ENCODE peak calls at places on chromosomes 1 and 21, in six cellular contexts. Q is A549, B is SK-N-SH, X is HepG2, J is GM12878, L is H1. O is an unnamed sample.

GRCh38 chr21:41927727-41928409 is 25.9 kb downstream of the C2CD2 start:
- DNase-seq in J (no peak), X (no peak), Q (no peak), L (no peak), B (no peak), O (no peak)

GRCh38 chr21:27406297-27407009 is 439.6 kb upstream of the ADAMTS5 start:
- DNase-seq in J (no peak), L (no peak), Q (no peak), X (no peak), B (peak), O (no peak)

GRCh38 chr1:50633465-50633864 is 210.2 kb upstream of the DMRTA2 start:
- DNase-seq in X (peak), B (peak), J (no peak), L (no peak), Q (no peak), O (no peak)

GRCh38 chr1:223403184-223403815 is 10.1 kb downstream of the CCDC185 start:
- DNase-seq in Q (no peak), L (no peak), X (no peak), J (no peak), B (no peak), O (peak)

GRCh38 chr1:22207605-22208264 is 64.8 kb upstream of the WNT4 start:
- DNase-seq in J (no peak), X (no peak), L (no peak), B (peak), Q (no peak), O (no peak)

GRCh38 chr1:182056596-182057366 is 4.7 kb downstream of the ZNF648 start:
- DNase-seq in L (no peak), X (no peak), J (no peak), Q (no peak), B (no peak), O (no peak)

GRCh38 chr1:54153548-54154439 is 994 bp upstream of the CDCP2 start:
- DNase-seq in B (no peak), L (peak), J (no peak), Q (no peak), X (peak), O (no peak)

GRCh38 chr1:180521474-180522203 is 19.3 kb upstream of the ACBD6 start:
- DNase-seq in X (peak), Q (peak), J (no peak), B (no peak), L (no peak), O (no peak)

GRCh38 chr1:183039985-183040447 is 16.8 kb downstream of the LAMC1 start:
- DNase-seq in B (no peak), X (no peak), J (no peak), L (no peak), Q (no peak), O (no peak)

GRCh38 chr1:163013826-163014600 is 55.1 kb upstream of the RGS4 start:
- DNase-seq in B (no peak), L (no peak), J (no peak), X (no peak), Q (no peak), O (no peak)

GRCh38 chr1:39183503-39184353 is 20.8 kb upstream of the MACF1 start:
- DNase-seq in X (peak), L (peak), J (no peak), Q (peak), B (no peak), O (peak)

GRCh38 chr1:58584082-58584895 is 7.2 kb upstream of the TACSTD2 start:
- DNase-seq in L (no peak), Q (peak), J (no peak), B (no peak), X (peak), O (peak)

GRCh38 chr21:28294046-28294445 is 698.6 kb downstream of the LTN1 start:
- DNase-seq in X (no peak), B (no peak), J (no peak), L (no peak), Q (no peak), O (no peak)

GRCh38 chr1:24501371-24502167 is 1.1 kb upstream of the RCAN3 start:
- DNase-seq in J (no peak), L (no peak), X (no peak), Q (peak), B (no peak), O (peak)

GRCh38 chr1:4344065-4344753 is 310.2 kb upstream of the AJAP1 start:
- DNase-seq in X (no peak), L (no peak), J (peak), Q (no peak), B (no peak), O (no peak)

GRCh38 chr1:102897537-102897936 is 210.8 kb downstream of the COL11A1 start:
- DNase-seq in B (no peak), X (no peak), L (no peak), Q (peak), J (no peak), O (no peak)

GRCh38 chr1:115233598-115233997 is 104.5 kb downstream of the NGF start:
- DNase-seq in X (no peak), B (no peak), J (no peak), Q (no peak), L (no peak), O (no peak)

GRCh38 chr1:101109791-101110190 is 84.2 kb upstream of the DPH5 start:
- DNase-seq in J (no peak), X (no peak), Q (no peak), B (no peak), L (no peak), O (no peak)

GRCh38 chr1:108125312-108126138 is 74.6 kb downstream of the SLC25A24 start:
- DNase-seq in B (peak), J (peak), L (peak), X (peak), Q (peak), O (peak)

GRCh38 chr1:39391741-39392679 is 99.4 kb upstream of the BMP8A start:
- DNase-seq in X (peak), B (no peak), L (no peak), Q (peak), J (no peak), O (peak)

GRCh38 chr1:175679931-175680652 is 63.3 kb downstream of the TNR start:
- DNase-seq in X (no peak), L (no peak), J (no peak), Q (no peak), B (no peak), O (no peak)

GRCh38 chr1:235901461-235901860 is 34.8 kb upstream of the LYST start:
- DNase-seq in J (no peak), L (no peak), Q (no peak), X (no peak), B (no peak), O (no peak)

GRCh38 chr1:113683384-113684152 is 75.7 kb downstream of the PHTF1 start:
- DNase-seq in J (no peak), X (no peak), L (no peak), Q (no peak), B (no peak), O (no peak)

GRCh38 chr1:2391034-2391384 is 345 bp downstream of the MORN1 start:
- DNase-seq in Q (no peak), B (peak), J (no peak), X (no peak), L (peak), O (peak)

GRCh38 chr1:171226757-171227370 is 21.4 kb upstream of the FMO1 start:
- DNase-seq in L (no peak), B (peak), J (peak), Q (peak), X (peak), O (peak)

GRCh38 chr1:113675299-113675698 is 84.0 kb downstream of the PHTF1 start:
- DNase-seq in X (no peak), J (no peak), Q (peak), L (no peak), B (no peak), O (no peak)

GRCh38 chr1:208476825-208477170 is 232.6 kb upstream of the PLXNA2 start:
- DNase-seq in X (no peak), Q (no peak), J (no peak), L (no peak), B (no peak), O (no peak)

GRCh38 chr1:58316141-58316540 is 230.4 kb downstream of the OMA1 start:
- DNase-seq in L (no peak), X (no peak), Q (no peak), J (no peak), B (no peak), O (no peak)

GRCh38 chr1:53705446-53706096 is 33.4 kb downstream of the GLIS1 start:
- DNase-seq in Q (no peak), J (no peak), B (no peak), X (no peak), L (no peak), O (no peak)

GRCh38 chr1:207868252-207868768 is 42.6 kb downstream of the CD34 start:
- DNase-seq in J (no peak), B (peak), X (no peak), Q (no peak), L (peak), O (peak)

GRCh38 chr1:205025239-205025638 is 17.8 kb upstream of the CNTN2 start:
- DNase-seq in J (no peak), L (no peak), B (no peak), Q (no peak), X (no peak), O (no peak)

GRCh38 chr1:169107673-169108160 is 1.2 kb downstream of the ATP1B1 start:
- DNase-seq in L (no peak), B (no peak), J (no peak), X (peak), Q (peak), O (no peak)

GRCh38 chr1:159132271-159132881 is 39.0 kb upstream of the CADM3 start:
- DNase-seq in L (peak), B (peak), J (no peak), X (peak), Q (peak), O (peak)

GRCh38 chr1:55781944-55782482 is 566.8 kb upstream of the USP24 start:
- DNase-seq in B (no peak), X (no peak), J (no peak), Q (peak), L (no peak), O (no peak)

GRCh38 chr1:67843335-67843734 is 10.1 kb upstream of the GNG12 start:
- DNase-seq in X (no peak), B (no peak), J (no peak), L (no peak), Q (no peak), O (no peak)

GRCh38 chr1:18241932-18242331 is 134.3 kb downstream of the IGSF21 start:
- DNase-seq in Q (no peak), X (no peak), L (no peak), B (peak), J (no peak), O (no peak)

GRCh38 chr1:150364231-150365003 is 470 bp downstream of the RPRD2 start:
- DNase-seq in X (peak), Q (peak), J (no peak), B (peak), L (peak), O (peak)

GRCh38 chr1:3428899-3429298 is 25.6 kb upstream of the ARHGEF16 start:
- DNase-seq in L (no peak), B (no peak), Q (no peak), J (no peak), X (no peak), O (no peak)

GRCh38 chr21:45886610-45887026 is 95.0 kb upstream of the COL6A1 start:
- DNase-seq in B (no peak), Q (no peak), X (no peak), J (no peak), L (no peak), O (no peak)
- TF ChIP-seq CHD2 in B (no peak), Q (no peak), X (no peak), J (no peak), L (no peak), O (no peak)

DNA sequence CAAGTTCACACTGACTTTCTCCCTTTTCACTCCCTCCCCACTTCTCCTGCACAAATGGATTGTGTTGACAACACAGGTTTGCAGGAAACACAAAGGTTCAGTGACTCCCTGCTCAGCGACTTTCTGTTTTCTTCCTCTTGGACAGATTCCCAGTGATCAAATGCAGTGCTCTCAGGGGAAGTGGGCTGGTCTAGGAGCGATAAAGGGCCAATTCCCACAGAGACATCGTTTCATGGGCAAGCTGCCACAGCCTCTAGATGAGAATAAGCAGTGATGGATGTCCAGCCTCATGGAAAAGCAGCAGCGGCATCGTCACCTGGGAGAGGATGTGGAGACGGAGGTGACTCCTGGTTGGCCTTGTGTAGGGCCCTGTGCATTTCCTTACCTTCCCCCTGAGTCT is 30.6 kb downstream of the FYB2 start:
- DNase-seq in J (no peak), X (no peak), L (no peak), B (peak), Q (no peak), O (no peak)
- TF ChIP-seq CHD2 in J (no peak), X (no peak), L (no peak), B (no peak), Q (no peak), O (no peak)

DNA sequence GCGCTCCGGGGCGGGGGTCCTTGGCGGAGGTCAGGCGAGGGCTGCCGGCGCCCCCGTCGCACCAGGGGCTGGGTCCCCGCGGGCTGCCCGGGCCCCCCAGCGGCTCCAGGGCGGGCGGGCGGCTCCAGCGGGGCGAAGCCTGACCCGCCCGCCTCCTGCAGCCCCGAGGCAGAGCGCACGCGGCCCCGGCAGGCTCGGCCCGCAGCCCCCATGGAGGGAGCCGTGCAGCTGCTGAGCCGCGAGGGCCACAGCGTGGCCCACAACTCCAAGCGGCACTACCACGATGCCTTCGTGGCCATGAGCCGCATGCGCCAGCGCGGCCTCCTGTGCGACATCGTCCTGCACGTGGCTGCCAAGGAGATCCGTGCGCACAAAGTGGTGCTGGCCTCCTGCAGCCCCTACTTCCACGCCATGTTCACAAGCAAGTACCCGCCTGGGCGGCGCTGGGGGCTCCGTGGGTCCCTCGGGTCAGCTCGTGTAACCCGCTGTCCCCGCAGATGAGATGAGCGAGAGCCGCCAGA is 808 bp downstream of the KLHL17 start:
- DNase-seq in L (no peak), Q (no peak), X (no peak), J (no peak), B (peak), O (peak)
- TF ChIP-seq CHD2 in L (no peak), Q (no peak), X (no peak), J (no peak), B (no peak), O (no peak)

GRCh38 chr1:1239624-1240347 is 6.7 kb downstream of the C1QTNF12 start:
- DNase-seq in L (no peak), B (peak), Q (no peak), J (no peak), X (peak), O (peak)
- TF ChIP-seq CHD2 in L (no peak), B (no peak), Q (no peak), J (no peak), X (no peak), O (no peak)

O was measured in K562.